ENCODE peak calls at places on chromosomes 16 and 17, in seven cellular contexts. V is GM12878, A is GM12892, M is H1, Y is K562, E is GM12891, T is SK-N-SH. I is an unnamed sample.

GRCh38 chr17:72117748-72118587 is 2.9 kb upstream of the SOX9 start:
- DNase-seq in V (no peak), A (no peak), M (peak; percentile 72), Y (no peak), E (no peak), T (peak; percentile 41), I (no peak)

GRCh38 chr17:30278032-30278431 is 13.7 kb downstream of the BLMH start:
- DNase-seq in V (no peak), A (no peak), M (no peak), Y (no peak), E (no peak), T (peak; percentile 45), I (peak; percentile 49)

GRCh38 chr16:65318138-65318537 is 196.3 kb upstream of the CDH11 start:
- DNase-seq in V (no peak), A (no peak), M (peak; percentile 52), Y (no peak), E (no peak), T (peak; percentile 64), I (no peak)

GRCh38 chr17:8499614-8500013 is 63.9 kb downstream of the NDEL1 start:
- DNase-seq in V (no peak), A (no peak), M (no peak), Y (no peak), E (no peak), T (no peak), I (no peak)

GRCh38 chr16:70736454-70737376 is 50.9 kb upstream of the MTSS2 start:
- DNase-seq in V (no peak), A (no peak), M (no peak), Y (no peak), E (no peak), T (no peak), I (no peak)

GRCh38 chr16:82782715-82783251 is 156.0 kb downstream of the CDH13 start:
- DNase-seq in V (no peak), A (no peak), M (peak; percentile 50), Y (no peak), E (no peak), T (no peak), I (no peak)

GRCh38 chr16:67723151-67723915 is 4.2 kb upstream of the GFOD2 start:
- DNase-seq in V (no peak), A (no peak), M (no peak), Y (no peak), E (no peak), T (no peak), I (no peak)

GRCh38 chr17:36463916-36464764 is 22.3 kb upstream of the ZNHIT3 start:
- DNase-seq in V (no peak), A (peak; percentile 65), M (peak; percentile 95), Y (peak; percentile 95), E (peak; percentile 85), T (no peak), I (peak; percentile 45)

GRCh38 chr17:58679263-58680037 is 12.4 kb downstream of the TEX14 start:
- DNase-seq in V (peak; percentile 89), A (no peak), M (no peak), Y (peak; percentile 62), E (peak; percentile 39), T (no peak), I (peak; percentile 78)

GRCh38 chr17:16480995-16481394 is 11.0 kb downstream of the LRRC75A start:
- DNase-seq in V (no peak), A (no peak), M (no peak), Y (no peak), E (no peak), T (no peak), I (no peak)

GRCh38 chr16:29141586-29142324 is 156.9 kb downstream of the LAT start:
- DNase-seq in V (no peak), A (no peak), M (no peak), Y (no peak), E (no peak), T (no peak), I (no peak)

GRCh38 chr17:7931709-7932482 is at the start of the genes CNTROB and TRAPPC1:
- DNase-seq in V (peak; percentile 98), A (peak; percentile 99), M (peak; percentile 98), Y (peak; percentile 95), E (peak; percentile 100), T (peak; percentile 98), I (peak; percentile 97)

GRCh38 chr16:19095699-19096098 is 18.1 kb upstream of the ITPRIPL2 start:
- DNase-seq in V (no peak), A (no peak), M (no peak), Y (no peak), E (no peak), T (no peak), I (no peak)

GRCh38 chr17:48134912-48135480 is 27.4 kb downstream of the SNX11 start:
- DNase-seq in V (no peak), A (no peak), M (no peak), Y (no peak), E (no peak), T (no peak), I (no peak)

DNA sequence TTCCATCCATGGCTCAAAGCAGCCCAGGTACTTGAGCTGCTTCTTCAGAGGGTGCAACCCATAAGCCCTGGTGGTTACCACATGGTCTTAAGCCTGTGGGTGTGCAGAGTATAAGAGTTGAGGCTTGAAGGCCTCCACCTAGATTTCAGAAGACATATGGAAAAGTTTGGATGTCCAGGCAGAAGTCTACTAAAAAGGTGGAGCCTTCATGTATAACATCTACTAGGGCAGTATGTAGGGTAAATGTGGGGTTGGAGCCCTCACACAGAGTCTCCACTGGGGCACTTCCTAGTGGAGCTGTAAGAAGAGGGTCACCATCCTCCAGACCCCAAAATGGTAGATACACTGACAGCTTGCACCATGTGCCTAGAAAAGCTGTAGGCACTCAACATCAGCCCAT is 120.9 kb downstream of the HS3ST3A1 start:
- DNase-seq in V (no peak), A (no peak), M (no peak), Y (no peak), E (no peak), T (no peak), I (no peak)
- TF ChIP-seq TAF1 in V (no peak), A (no peak), M (no peak), Y (no peak), E (no peak), T (no peak), I (no peak)

GRCh38 chr17:46796080-46796479 is 22.4 kb downstream of the WNT3 start:
- DNase-seq in V (no peak), A (no peak), M (no peak), Y (no peak), E (no peak), T (no peak), I (no peak)

GRCh38 chr17:46796524-46796923 is 22.0 kb downstream of the WNT3 start:
- DNase-seq in V (no peak), A (no peak), M (no peak), Y (peak; percentile 37), E (no peak), T (no peak), I (no peak)

GRCh38 chr17:46797131-46797530 is 21.4 kb downstream of the WNT3 start:
- DNase-seq in V (no peak), A (no peak), M (no peak), Y (no peak), E (no peak), T (no peak), I (no peak)

GRCh38 chr17:46794318-46794717 is 24.2 kb downstream of the WNT3 start:
- DNase-seq in V (no peak), A (no peak), M (no peak), Y (no peak), E (no peak), T (no peak), I (no peak)

GRCh38 chr17:46795379-46795952 is 23.0 kb downstream of the WNT3 start:
- DNase-seq in V (no peak), A (no peak), M (no peak), Y (peak; percentile 92), E (no peak), T (no peak), I (peak; percentile 54)
- TF ChIP-seq TAF1 in V (no peak), A (no peak), M (no peak), Y (peak; percentile 54), E (no peak), T (no peak), I (no peak)

DNA sequence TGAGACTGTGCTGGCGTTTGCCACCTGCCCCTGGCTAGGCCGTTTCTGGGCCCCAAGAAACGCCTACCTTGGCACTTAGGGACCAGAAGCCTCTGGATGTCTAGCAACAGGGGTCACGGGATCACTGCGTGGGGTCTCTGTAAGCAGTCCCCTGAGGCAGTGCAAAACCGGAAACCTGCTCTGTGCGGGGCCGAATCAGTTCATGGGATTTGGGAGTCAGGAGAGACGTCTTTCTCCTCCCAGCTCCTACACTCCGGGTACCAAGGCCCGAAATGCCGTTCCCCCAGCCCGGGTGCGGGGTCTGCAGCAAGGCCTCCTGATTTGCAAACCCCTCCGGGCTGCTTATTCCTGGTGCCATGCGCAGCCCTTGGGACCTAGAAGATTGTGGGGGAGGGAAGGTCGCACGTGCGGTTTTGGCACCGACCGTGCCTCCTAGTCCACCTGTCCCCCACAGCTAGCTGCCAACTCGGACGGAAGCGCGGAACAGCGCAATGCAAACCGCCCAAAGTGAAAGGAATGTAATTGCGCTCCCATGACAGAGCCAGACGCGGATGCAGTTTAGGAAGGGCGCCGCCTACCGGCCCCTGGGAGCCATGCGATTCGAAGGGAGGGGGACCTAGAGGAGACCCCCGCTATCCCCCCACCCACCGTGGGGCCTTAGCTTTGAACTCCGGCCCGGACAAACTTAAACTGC is 6.5 kb downstream of the IRX5 start:
- DNase-seq in V (no peak), A (no peak), M (peak; percentile 90), Y (no peak), E (no peak), T (no peak), I (no peak)
- TF ChIP-seq TAF1 in V (no peak), A (no peak), M (no peak), Y (no peak), E (no peak), T (no peak), I (no peak)

GRCh38 chr17:17798010-17798556 is 38.7 kb downstream of the SREBF1 start:
- DNase-seq in V (no peak), A (no peak), M (no peak), Y (no peak), E (no peak), T (no peak), I (no peak)

GRCh38 chr17:17798573-17799255 is 38.1 kb downstream of the SREBF1 start:
- DNase-seq in V (no peak), A (no peak), M (no peak), Y (no peak), E (no peak), T (no peak), I (no peak)

GRCh38 chr17:17795946-17796786 is 40.6 kb downstream of the SREBF1 start:
- DNase-seq in V (no peak), A (no peak), M (no peak), Y (no peak), E (no peak), T (no peak), I (no peak)

GRCh38 chr17:17796787-17797061 is 40.1 kb downstream of the SREBF1 start:
- DNase-seq in V (no peak), A (no peak), M (no peak), Y (no peak), E (no peak), T (no peak), I (no peak)

DNA sequence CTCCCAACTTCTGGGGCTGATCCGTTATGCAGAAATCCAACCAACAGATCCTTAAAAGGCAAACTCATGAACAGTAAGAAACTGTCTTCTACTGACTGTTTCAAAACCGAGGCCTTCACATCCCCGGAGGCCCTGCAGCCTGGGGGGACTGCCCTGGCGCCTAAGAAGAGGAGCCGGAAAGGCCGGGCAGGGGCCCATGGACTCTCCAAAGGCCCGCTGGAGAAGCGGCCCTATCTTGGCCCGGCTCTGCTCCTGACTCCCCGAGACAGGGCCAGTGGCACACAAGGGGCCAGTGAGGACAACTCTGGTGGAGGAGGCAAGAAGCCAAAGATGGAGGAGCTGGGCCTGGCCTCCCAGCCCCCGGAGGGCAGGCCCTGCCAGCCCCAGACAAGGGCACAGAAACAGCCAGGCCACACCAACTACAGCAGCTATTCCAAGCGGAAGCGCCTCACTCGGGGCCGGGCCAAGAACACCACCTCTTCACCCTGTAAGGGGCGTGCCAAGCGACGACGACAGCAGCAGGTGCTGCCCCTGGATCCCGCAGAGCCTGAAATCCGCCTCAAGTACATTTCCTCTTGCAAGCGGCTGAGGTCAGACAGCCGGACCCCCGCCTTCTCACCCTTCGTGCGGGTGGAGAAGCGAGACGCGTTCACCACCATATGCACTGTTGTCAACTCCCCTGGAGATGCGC is 39.5 kb downstream of the SREBF1 start:
- DNase-seq in V (no peak), A (no peak), M (no peak), Y (no peak), E (no peak), T (no peak), I (no peak)
- TF ChIP-seq TAF1 in V (no peak), A (no peak), M (no peak), Y (no peak), E (no peak), T (no peak), I (no peak)

I was measured in HepG2.